ENCODE peak calls at places on chromosomes 12 and 14, in seven cellular contexts. B is nephron progenitor cell, S is tibial artery, Z is WTC11, Q is heart left ventricle, P is cardiac muscle cell, A is osteocyte. W is an unnamed sample.

GRCh38 chr14:53772936-53773335 is 183.7 kb downstream of the BMP4 start:
- DNase-seq in Z (no peak), A (no peak), B (no peak), S (no peak), Q (no peak), P (no peak), W (no peak)

GRCh38 chr14:73189651-73190050 is 47.7 kb upstream of the PAPLN start:
- DNase-seq in Z (no peak), B (no peak), P (no peak), A (no peak), Q (no peak), S (no peak), W (no peak)

GRCh38 chr14:81458352-81458751 is 58.2 kb upstream of the STON2 start:
- DNase-seq in P (no peak), B (no peak), Z (no peak), Q (no peak), S (no peak), A (no peak), W (no peak)

GRCh38 chr12:123119808-123120207 is 31.1 kb downstream of the PITPNM2 start:
- DNase-seq in S (no peak), B (no peak), P (no peak), Z (no peak), A (no peak), Q (no peak), W (no peak)

GRCh38 chr12:60830381-60830780 is 1234.6 kb downstream of the SLC16A7 start:
- DNase-seq in P (no peak), A (no peak), S (no peak), B (no peak), Q (no peak), Z (no peak), W (no peak)

GRCh38 chr12:112837629-112838191 is 46.2 kb downstream of the RPH3A start:
- DNase-seq in S (no peak), Z (no peak), A (no peak), B (no peak), P (peak), Q (no peak), W (no peak)

GRCh38 chr12:94831081-94831747 is 172.3 kb downstream of the NDUFA12 start:
- DNase-seq in S (no peak), Q (no peak), B (no peak), A (no peak), P (no peak), Z (no peak), W (no peak)

GRCh38 chr12:47190271-47190750 is 110.6 kb upstream of the AMIGO2 start:
- DNase-seq in P (peak), B (no peak), Z (no peak), A (no peak), Q (no peak), S (no peak), W (no peak)

GRCh38 chr12:569803-570236 is 93.4 kb downstream of the NINJ2 start:
- DNase-seq in Q (peak), A (peak), Z (peak), S (peak), P (peak), B (peak), W (peak)

GRCh38 chr12:51814311-51815088 is 34.0 kb downstream of the FIGNL2 start:
- DNase-seq in A (peak), S (peak), Q (peak), P (peak), B (peak), Z (peak), W (peak)

GRCh38 chr14:24441904-24442239 is 704 bp downstream of the SDR39U1 start:
- DNase-seq in Z (no peak), P (no peak), Q (no peak), B (no peak), S (no peak), A (no peak), W (no peak)

GRCh38 chr14:89469210-89470198 is 52.5 kb upstream of the FOXN3 start:
- DNase-seq in Z (no peak), S (peak), Q (no peak), B (no peak), A (no peak), P (no peak), W (no peak)

GRCh38 chr12:107109726-107110518 is 16.6 kb upstream of the CRY1 start:
- DNase-seq in B (no peak), Q (no peak), P (peak), Z (no peak), S (no peak), A (no peak), W (no peak)

GRCh38 chr14:90600619-90601018 is 203.8 kb downstream of the CALM1 start:
- DNase-seq in P (no peak), B (no peak), A (no peak), Q (no peak), S (no peak), Z (no peak), W (no peak)

DNA sequence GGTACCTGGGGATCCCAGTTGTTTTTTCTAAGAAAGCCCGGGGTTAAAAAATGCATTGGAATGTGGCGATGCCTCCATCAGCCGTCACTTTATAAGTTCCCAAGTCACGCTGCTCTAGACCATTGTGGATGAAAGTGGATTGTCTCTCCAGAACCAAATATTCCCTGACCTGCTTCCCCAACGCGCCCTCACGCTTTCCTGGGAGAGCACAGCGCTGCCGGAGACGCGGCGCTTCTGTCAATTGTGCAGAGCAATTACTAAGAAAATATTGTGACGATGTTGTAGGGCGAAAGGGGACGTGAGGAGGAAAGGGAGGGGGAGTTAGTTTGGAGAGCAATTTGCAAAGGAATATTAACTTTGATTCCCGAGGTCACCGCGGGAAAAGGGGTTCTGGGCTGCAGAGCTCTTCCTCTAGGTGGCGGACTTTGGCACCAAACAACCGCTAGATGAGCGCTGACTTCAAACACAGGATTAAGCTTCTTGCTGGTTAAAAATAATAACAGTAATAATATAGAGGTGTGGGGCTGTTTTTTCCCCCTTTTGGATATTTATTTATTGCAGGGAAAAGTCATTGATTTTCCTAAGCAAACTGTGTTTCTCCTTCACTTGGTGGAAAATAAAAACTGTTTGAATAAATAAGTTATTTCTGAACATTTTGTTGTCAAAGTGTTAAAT is 9.6 kb upstream of the FOXG1 start:
- DNase-seq in Z (peak), P (peak), A (no peak), Q (no peak), S (no peak), B (peak), W (no peak)
- TF ChIP-seq CTCF in Z (peak), P (peak), A (peak), Q (peak), S (no peak), B (peak), W (peak)

DNA sequence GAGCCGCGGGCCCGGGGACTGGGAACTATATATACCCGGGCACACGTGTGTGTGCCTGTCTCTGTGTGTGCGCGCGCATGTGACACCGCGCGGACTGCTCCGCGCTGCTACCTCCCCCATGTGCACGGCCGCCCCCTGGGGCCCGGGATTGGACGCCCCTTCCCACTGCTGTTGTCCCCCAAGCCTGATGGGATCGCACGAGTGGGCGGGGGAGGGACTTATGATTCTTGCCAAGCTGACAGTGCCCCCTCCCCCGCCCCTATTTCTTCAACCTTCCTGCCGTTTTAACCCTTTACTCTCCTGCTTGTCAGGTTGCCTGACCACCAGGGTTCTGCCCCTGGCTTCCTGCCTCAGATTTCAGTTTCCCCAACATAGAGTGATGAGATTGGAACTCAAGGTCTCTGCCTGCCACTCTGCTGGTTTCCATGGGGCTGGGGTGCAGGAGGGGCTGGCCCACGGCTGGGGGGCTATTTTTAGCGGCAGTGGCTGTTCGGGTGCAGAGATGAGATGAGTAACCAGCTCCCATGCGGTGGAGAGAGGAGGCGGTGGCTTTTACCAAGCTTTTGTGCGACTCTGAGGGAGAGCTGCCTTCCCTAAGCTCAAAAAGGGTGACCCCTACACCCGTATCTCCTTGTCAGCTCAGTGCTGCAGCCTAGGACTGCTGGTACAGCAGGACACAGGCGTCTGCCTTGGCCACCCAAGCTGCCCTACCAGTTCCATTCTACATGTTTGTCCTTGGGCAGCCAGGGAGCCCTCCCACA is at the start of gene DDN:
- DNase-seq in B (peak), S (no peak), P (peak), Q (peak), A (no peak), Z (no peak), W (no peak)
- TF ChIP-seq CTCF in B (no peak), S (no peak), P (no peak), Q (no peak), A (no peak), Z (no peak), W (peak)

DNA sequence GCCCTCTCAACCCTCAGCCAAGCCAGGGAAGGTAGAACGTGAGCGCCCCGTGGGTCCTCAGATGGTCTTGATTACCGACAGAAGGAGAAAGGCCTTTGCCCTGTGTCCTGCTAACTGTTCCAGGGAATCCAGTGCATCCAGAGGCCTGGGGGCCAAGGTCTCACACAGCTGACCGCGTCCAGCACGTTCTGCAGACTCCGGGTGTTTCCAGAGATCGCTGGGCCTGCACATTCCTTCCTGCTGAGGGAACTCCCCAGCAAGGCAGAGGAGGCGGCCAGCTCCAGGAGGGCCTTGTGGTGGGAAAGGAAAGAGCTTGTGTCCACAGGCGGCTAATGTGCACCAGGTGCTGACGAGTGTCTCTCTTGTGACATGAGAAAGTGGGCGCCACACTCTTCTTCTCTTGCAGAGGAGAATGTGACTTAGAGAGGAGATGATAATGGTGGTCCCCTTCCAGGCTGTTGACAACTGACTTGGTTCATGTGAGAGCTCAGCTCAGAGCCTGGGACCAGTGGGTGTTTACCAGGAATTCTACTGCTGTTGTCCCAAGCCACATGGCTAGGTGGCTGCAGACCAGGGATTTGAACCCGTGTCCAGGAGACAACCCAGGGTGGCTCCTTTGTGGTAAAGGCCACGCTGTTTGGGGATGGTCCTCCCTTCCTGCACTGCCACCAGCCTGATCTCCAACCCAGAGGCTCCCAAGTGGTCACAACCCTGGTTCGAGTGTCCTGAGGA is 46.8 kb upstream of the DLK1 start:
- DNase-seq in Q (peak), B (no peak), Z (no peak), A (peak), S (no peak), P (peak), W (no peak)
- TF ChIP-seq CTCF in Q (no peak), B (no peak), Z (no peak), A (peak), S (no peak), P (peak), W (no peak)

GRCh38 chr14:21090194-21090939 is 8.1 kb downstream of the ZNF219 start:
- DNase-seq in S (peak), B (peak), P (peak), Z (peak), Q (no peak), A (no peak), W (no peak)
- TF ChIP-seq CTCF in S (peak), B (peak), P (peak), Z (peak), Q (peak), A (peak), W (peak)

GRCh38 chr12:108238474-108238873 is 100.6 kb downstream of the CMKLR1 start:
- DNase-seq in S (no peak), Q (no peak), Z (no peak), A (no peak), P (no peak), B (no peak), W (no peak)

GRCh38 chr12:108235231-108235959 is 103.7 kb downstream of the CMKLR1 start:
- DNase-seq in B (no peak), A (no peak), Q (no peak), S (no peak), Z (peak), P (no peak), W (no peak)

GRCh38 chr12:108239378-108239777 is 99.7 kb downstream of the CMKLR1 start:
- DNase-seq in A (no peak), Z (no peak), B (no peak), Q (no peak), S (no peak), P (no peak), W (no peak)

GRCh38 chr12:108236366-108236765 is 102.7 kb downstream of the CMKLR1 start:
- DNase-seq in Q (no peak), Z (no peak), P (no peak), S (no peak), B (no peak), A (no peak), W (no peak)

GRCh38 chr12:108237272-108237671 is 101.8 kb downstream of the CMKLR1 start:
- DNase-seq in B (no peak), P (no peak), Z (peak), A (no peak), Q (no peak), S (no peak), W (no peak)
- TF ChIP-seq CTCF in B (peak), P (peak), Z (peak), A (no peak), Q (no peak), S (no peak), W (peak)

DNA sequence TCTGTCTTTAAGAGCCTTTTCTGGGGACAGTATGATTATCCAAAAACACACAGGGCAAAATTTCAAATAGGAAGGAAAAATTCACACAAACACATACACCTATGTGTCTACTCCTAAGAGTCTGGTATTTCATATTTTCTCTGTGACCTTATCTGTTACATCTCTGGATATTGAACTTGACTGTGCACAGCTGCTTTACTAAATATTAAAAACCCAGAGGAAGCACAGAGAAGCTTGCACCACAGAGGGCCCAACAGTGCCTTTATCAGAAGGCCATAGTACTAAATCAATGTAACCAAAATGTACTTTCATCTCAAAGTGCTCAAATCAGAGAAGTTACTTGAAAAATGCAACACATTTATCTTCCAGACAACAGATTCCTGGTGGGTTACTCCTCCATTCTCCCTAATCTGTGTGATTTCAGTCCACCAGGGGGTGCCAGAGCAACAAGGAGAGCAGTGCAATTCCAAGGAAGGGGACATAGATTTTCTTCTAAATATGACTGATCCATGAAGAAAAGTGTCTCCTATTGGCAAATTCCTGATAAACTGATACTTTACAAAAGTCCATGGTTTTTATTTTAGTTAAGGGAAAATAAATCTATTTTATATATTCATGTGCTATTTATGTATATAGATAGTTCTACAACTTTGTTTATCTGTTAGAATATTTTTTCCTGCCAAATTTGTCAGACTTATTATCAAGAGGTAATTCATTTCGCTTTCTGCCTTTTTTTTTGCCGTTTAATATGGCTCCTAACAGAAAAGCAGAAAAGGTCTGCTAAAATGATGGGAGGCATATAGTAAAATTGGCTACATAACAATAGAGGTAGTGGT is 617.6 kb downstream of the LRFN5 start:
- DNase-seq in S (no peak), Z (peak), B (peak), A (peak), Q (peak), P (peak), W (no peak)
- TF ChIP-seq CTCF in S (peak), Z (peak), B (peak), A (peak), Q (peak), P (peak), W (peak)

W was measured in type B pancreatic cell.